ENCODE peak calls at places on chromosomes 2 and 18, in five cellular contexts. One of them, this sample, is unnamed.
A peak's percentile ranks its signal among the peaks of the same experiment; 100 is the strongest.

GRCh38 chr18:26227051-26227672 is 917 bp downstream of the TAF4B start:
- DNase-seq in CD4-positive, alpha-beta T cell: no peak
- DNase-seq in IMR-90: no peak
- DNase-seq in HCT116: no peak
- DNase-seq in upper lobe of right lung: no peak
- DNase-seq in this sample: no peak

GRCh38 chr18:25016181-25016580 is 335.8 kb downstream of the ZNF521 start:
- DNase-seq in IMR-90: no peak
- DNase-seq in upper lobe of right lung: no peak
- DNase-seq in HCT116: no peak
- DNase-seq in CD4-positive, alpha-beta T cell: no peak
- DNase-seq in this sample: no peak

GRCh38 chr18:78123926-78124797 is 855.5 kb upstream of the SALL3 start:
- DNase-seq in HCT116: no peak
- DNase-seq in CD4-positive, alpha-beta T cell: no peak
- DNase-seq in upper lobe of right lung: no peak
- DNase-seq in IMR-90: no peak
- DNase-seq in this sample: no peak

GRCh38 chr2:148666555-148666954 is 22.0 kb downstream of the EPC2 start:
- DNase-seq in upper lobe of right lung: no peak
- DNase-seq in IMR-90: no peak
- DNase-seq in CD4-positive, alpha-beta T cell: no peak
- DNase-seq in HCT116: no peak
- DNase-seq in this sample: no peak

GRCh38 chr2:105038383-105039061 is 653 bp downstream of the MRPS9 start:
- DNase-seq in CD4-positive, alpha-beta T cell: no peak
- DNase-seq in IMR-90: peak; percentile 1
- DNase-seq in HCT116: peak; percentile 6
- DNase-seq in upper lobe of right lung: no peak
- DNase-seq in this sample: no peak

GRCh38 chr2:206084468-206084869 is 1.5 kb downstream of the INO80D start:
- DNase-seq in CD4-positive, alpha-beta T cell: peak; percentile 5
- DNase-seq in upper lobe of right lung: peak; percentile 65
- DNase-seq in HCT116: peak; percentile 73
- DNase-seq in IMR-90: peak; percentile 82
- DNase-seq in this sample: peak; percentile 28

GRCh38 chr2:1538663-1539062 is 125.4 kb downstream of the TPO start:
- DNase-seq in IMR-90: peak; percentile 34
- DNase-seq in HCT116: peak; percentile 45
- DNase-seq in upper lobe of right lung: no peak
- DNase-seq in CD4-positive, alpha-beta T cell: no peak
- DNase-seq in this sample: no peak

GRCh38 chr18:58538604-58539386 is 90.1 kb downstream of the ALPK2 start:
- DNase-seq in CD4-positive, alpha-beta T cell: no peak
- DNase-seq in HCT116: peak; percentile 22
- DNase-seq in upper lobe of right lung: no peak
- DNase-seq in IMR-90: peak; percentile 29
- DNase-seq in this sample: no peak

GRCh38 chr18:67531929-67532328 is 15.4 kb upstream of the DSEL start:
- DNase-seq in IMR-90: peak; percentile 20
- DNase-seq in upper lobe of right lung: no peak
- DNase-seq in CD4-positive, alpha-beta T cell: no peak
- DNase-seq in HCT116: no peak
- DNase-seq in this sample: no peak

GRCh38 chr2:200575957-200576356 is 9.9 kb upstream of the AOX1 start:
- DNase-seq in upper lobe of right lung: no peak
- DNase-seq in HCT116: no peak
- DNase-seq in CD4-positive, alpha-beta T cell: no peak
- DNase-seq in IMR-90: peak; percentile 30
- DNase-seq in this sample: no peak

GRCh38 chr2:233853883-233854240 is 473 bp downstream of the HJURP start:
- DNase-seq in IMR-90: no peak
- DNase-seq in CD4-positive, alpha-beta T cell: no peak
- DNase-seq in HCT116: no peak
- DNase-seq in upper lobe of right lung: no peak
- DNase-seq in this sample: no peak

GRCh38 chr2:131105156-131105949 is at the start of gene PLEKHB2:
- DNase-seq in HCT116: peak; percentile 83
- DNase-seq in IMR-90: peak; percentile 86
- DNase-seq in upper lobe of right lung: peak; percentile 96
- DNase-seq in CD4-positive, alpha-beta T cell: peak; percentile 91
- DNase-seq in this sample: peak; percentile 95

GRCh38 chr2:18848641-18849040 is 259.3 kb upstream of the NT5C1B start:
- DNase-seq in IMR-90: no peak
- DNase-seq in HCT116: no peak
- DNase-seq in CD4-positive, alpha-beta T cell: no peak
- DNase-seq in upper lobe of right lung: no peak
- DNase-seq in this sample: no peak

GRCh38 chr2:111617299-111617803 is 266.6 kb downstream of the ANAPC1 start:
- DNase-seq in upper lobe of right lung: no peak
- DNase-seq in HCT116: peak; percentile 40
- DNase-seq in IMR-90: peak; percentile 61
- DNase-seq in CD4-positive, alpha-beta T cell: no peak
- DNase-seq in this sample: no peak

GRCh38 chr2:240785424-240786335 is 34.3 kb downstream of the KIF1A start:
- DNase-seq in IMR-90: no peak
- DNase-seq in HCT116: no peak
- DNase-seq in CD4-positive, alpha-beta T cell: no peak
- DNase-seq in upper lobe of right lung: peak; percentile 52
- DNase-seq in this sample: no peak

GRCh38 chr2:215764441-215765048 is 248.8 kb downstream of the MREG start:
- DNase-seq in upper lobe of right lung: no peak
- DNase-seq in HCT116: no peak
- DNase-seq in CD4-positive, alpha-beta T cell: no peak
- DNase-seq in IMR-90: peak; percentile 90
- DNase-seq in this sample: no peak

GRCh38 chr2:180980943-180981898 is 816 bp downstream of the UBE2E3 start:
- DNase-seq in upper lobe of right lung: peak; percentile 64
- DNase-seq in IMR-90: peak; percentile 44
- DNase-seq in HCT116: no peak
- DNase-seq in CD4-positive, alpha-beta T cell: peak; percentile 3
- DNase-seq in this sample: peak; percentile 35

GRCh38 chr2:225735844-225736243 is 336.3 kb downstream of the NYAP2 start:
- DNase-seq in IMR-90: peak; percentile 95
- DNase-seq in upper lobe of right lung: no peak
- DNase-seq in CD4-positive, alpha-beta T cell: no peak
- DNase-seq in HCT116: peak; percentile 16
- DNase-seq in this sample: no peak

GRCh38 chr2:39240758-39241157 is 3.0 kb downstream of the CDKL4 start:
- DNase-seq in HCT116: no peak
- DNase-seq in IMR-90: no peak
- DNase-seq in CD4-positive, alpha-beta T cell: no peak
- DNase-seq in upper lobe of right lung: no peak
- DNase-seq in this sample: no peak

GRCh38 chr2:26185304-26185928 is 12.5 kb downstream of the GAREM2 start:
- DNase-seq in upper lobe of right lung: no peak
- DNase-seq in IMR-90: no peak
- DNase-seq in HCT116: no peak
- DNase-seq in CD4-positive, alpha-beta T cell: no peak
- DNase-seq in this sample: no peak

DNA sequence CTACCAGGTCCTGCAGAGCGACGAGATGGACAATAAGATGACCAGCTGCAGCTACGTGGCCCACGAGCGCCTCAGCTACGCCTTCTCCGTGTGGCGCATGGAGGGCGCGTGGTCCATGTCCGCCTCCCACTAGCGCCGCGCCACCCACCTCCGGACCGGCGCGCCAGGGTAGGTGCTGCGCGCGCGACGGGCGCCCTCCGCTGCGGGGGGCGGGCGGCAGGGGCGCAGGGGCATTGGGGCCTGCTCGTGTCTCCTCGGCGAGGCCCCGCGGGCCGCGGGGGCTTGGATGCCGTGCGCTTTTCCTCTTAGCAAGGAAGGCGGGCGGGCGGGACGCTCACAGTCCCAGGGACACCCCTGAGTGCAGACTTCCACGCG is 668 bp downstream of the TWIST2 start:
- DNase-seq in IMR-90: no peak
- DNase-seq in HCT116: no peak
- DNase-seq in upper lobe of right lung: no peak
- DNase-seq in CD4-positive, alpha-beta T cell: no peak
- DNase-seq in this sample: no peak
- H3K27ac ChIP-seq in IMR-90: peak overlapping the region; percentile 95
- H3K27ac ChIP-seq in HCT116: no peak overlapping the region
- H3K27ac ChIP-seq in upper lobe of right lung: peak overlapping the region; percentile 65
- H3K27ac ChIP-seq in CD4-positive, alpha-beta T cell: no peak overlapping the region
- H3K27ac ChIP-seq in this sample: no peak overlapping the region

GRCh38 chr2:47230418-47230817 is 75.3 kb upstream of the STPG4 start:
- DNase-seq in upper lobe of right lung: no peak
- DNase-seq in CD4-positive, alpha-beta T cell: no peak
- DNase-seq in IMR-90: peak; percentile 29
- DNase-seq in HCT116: no peak
- DNase-seq in this sample: no peak
- H3K27ac ChIP-seq in upper lobe of right lung: peak overlapping the region; percentile 63
- H3K27ac ChIP-seq in CD4-positive, alpha-beta T cell: no peak overlapping the region
- H3K27ac ChIP-seq in IMR-90: no peak overlapping the region
- H3K27ac ChIP-seq in HCT116: no peak overlapping the region
- H3K27ac ChIP-seq in this sample: no peak overlapping the region

GRCh38 chr2:129794517-129794916 is 184.9 kb upstream of the RAB6C start:
- DNase-seq in IMR-90: no peak
- DNase-seq in HCT116: no peak
- DNase-seq in CD4-positive, alpha-beta T cell: no peak
- DNase-seq in upper lobe of right lung: no peak
- DNase-seq in this sample: no peak

GRCh38 chr2:129797489-129798300 is 181.8 kb upstream of the RAB6C start:
- DNase-seq in IMR-90: no peak
- DNase-seq in CD4-positive, alpha-beta T cell: no peak
- DNase-seq in HCT116: no peak
- DNase-seq in upper lobe of right lung: no peak
- DNase-seq in this sample: no peak

GRCh38 chr2:129798301-129798581 is 181.2 kb upstream of the RAB6C start:
- DNase-seq in HCT116: no peak
- DNase-seq in CD4-positive, alpha-beta T cell: no peak
- DNase-seq in IMR-90: no peak
- DNase-seq in upper lobe of right lung: no peak
- DNase-seq in this sample: no peak

GRCh38 chr2:129796801-129797488 is 182.5 kb upstream of the RAB6C start:
- DNase-seq in upper lobe of right lung: no peak
- DNase-seq in CD4-positive, alpha-beta T cell: no peak
- DNase-seq in HCT116: no peak
- DNase-seq in IMR-90: no peak
- DNase-seq in this sample: no peak

DNA sequence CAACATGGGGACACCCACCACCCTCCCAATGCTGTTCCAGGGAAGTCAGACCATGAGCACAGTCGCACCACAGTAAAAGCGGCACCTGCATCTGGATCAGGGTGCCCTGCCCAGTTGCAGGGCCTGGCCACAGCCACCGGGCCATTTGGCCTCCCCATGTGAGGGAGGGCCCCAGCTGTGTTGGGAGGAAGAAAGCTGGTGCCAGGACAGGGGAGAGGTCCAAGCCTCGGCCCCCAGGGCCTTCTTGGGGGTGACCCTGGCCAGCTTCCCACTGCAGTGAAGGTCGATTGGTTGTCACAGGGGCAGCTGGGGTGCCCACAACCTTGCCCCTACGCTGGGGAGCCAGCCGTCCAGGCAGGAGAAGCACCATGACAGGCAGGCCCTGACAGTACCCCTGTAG is 183.2 kb upstream of the RAB6C start:
- DNase-seq in IMR-90: no peak
- DNase-seq in CD4-positive, alpha-beta T cell: no peak
- DNase-seq in HCT116: no peak
- DNase-seq in upper lobe of right lung: no peak
- DNase-seq in this sample: no peak
- H3K27ac ChIP-seq in IMR-90: no peak overlapping the region
- H3K27ac ChIP-seq in CD4-positive, alpha-beta T cell: no peak overlapping the region
- H3K27ac ChIP-seq in HCT116: no peak overlapping the region
- H3K27ac ChIP-seq in upper lobe of right lung: no peak overlapping the region
- H3K27ac ChIP-seq in this sample: no peak overlapping the region

DNA sequence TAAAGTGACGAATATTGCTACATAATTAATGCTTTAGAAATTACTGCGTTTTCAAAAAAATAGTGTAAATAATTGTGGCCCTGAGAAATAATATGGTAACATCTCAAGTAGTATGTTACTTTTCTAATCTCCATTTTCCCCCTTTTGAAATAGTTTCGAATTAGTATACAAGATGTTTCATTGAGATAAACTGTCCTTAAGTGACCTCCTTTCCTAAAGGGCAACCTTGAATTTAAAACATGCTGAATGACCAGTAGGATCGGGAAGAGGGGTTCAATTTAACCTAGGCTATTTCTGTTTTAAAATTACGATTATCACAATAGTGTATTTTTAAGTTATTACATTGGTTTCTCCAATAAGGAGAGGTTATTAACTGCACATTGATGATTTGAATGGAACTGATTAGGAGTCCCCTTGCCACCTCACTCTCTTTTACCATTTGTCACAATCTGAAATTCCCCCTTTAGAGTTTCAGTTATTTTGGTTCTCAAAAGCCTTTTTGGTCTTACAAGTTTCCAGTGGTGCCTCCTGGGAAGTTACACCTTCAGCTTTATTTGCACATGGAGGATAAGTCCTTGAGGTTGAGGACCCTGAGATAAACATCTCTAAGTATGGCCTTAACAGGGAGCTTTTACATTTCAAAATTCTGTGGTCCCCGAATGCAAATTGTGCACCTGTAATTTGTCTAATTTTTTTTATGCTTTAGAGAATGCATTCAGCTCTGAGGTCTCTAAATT is 2.3 kb downstream of the ACTR3 start:
- DNase-seq in upper lobe of right lung: no peak
- DNase-seq in HCT116: no peak
- DNase-seq in CD4-positive, alpha-beta T cell: no peak
- DNase-seq in IMR-90: no peak
- DNase-seq in this sample: no peak
- H3K27ac ChIP-seq in upper lobe of right lung: no peak overlapping the region
- H3K27ac ChIP-seq in HCT116: no peak overlapping the region
- H3K27ac ChIP-seq in CD4-positive, alpha-beta T cell: peak overlapping the region; percentile 98
- H3K27ac ChIP-seq in IMR-90: peak overlapping the region; percentile 22
- H3K27ac ChIP-seq in this sample: peak overlapping the region; percentile 89

GRCh38 chr2:68225119-68225632 is 27.2 kb downstream of the PPP3R1 start:
- DNase-seq in CD4-positive, alpha-beta T cell: no peak
- DNase-seq in HCT116: peak; percentile 19
- DNase-seq in IMR-90: peak; percentile 13
- DNase-seq in upper lobe of right lung: no peak
- DNase-seq in this sample: no peak

GRCh38 chr2:68235090-68235489 is 17.2 kb downstream of the PPP3R1 start:
- DNase-seq in HCT116: no peak
- DNase-seq in IMR-90: no peak
- DNase-seq in upper lobe of right lung: no peak
- DNase-seq in CD4-positive, alpha-beta T cell: no peak
- DNase-seq in this sample: no peak

GRCh38 chr2:68234405-68234804 is 17.9 kb downstream of the PPP3R1 start:
- DNase-seq in CD4-positive, alpha-beta T cell: no peak
- DNase-seq in upper lobe of right lung: no peak
- DNase-seq in HCT116: no peak
- DNase-seq in IMR-90: no peak
- DNase-seq in this sample: no peak

GRCh38 chr2:68231061-68231372 is 21.3 kb downstream of the PPP3R1 start:
- DNase-seq in HCT116: no peak
- DNase-seq in IMR-90: no peak
- DNase-seq in upper lobe of right lung: no peak
- DNase-seq in CD4-positive, alpha-beta T cell: no peak
- DNase-seq in this sample: no peak

GRCh38 chr2:68230246-68231060 is 21.9 kb downstream of the PPP3R1 start:
- DNase-seq in upper lobe of right lung: no peak
- DNase-seq in IMR-90: peak; percentile 47
- DNase-seq in HCT116: no peak
- DNase-seq in CD4-positive, alpha-beta T cell: no peak
- DNase-seq in this sample: no peak
- H3K27ac ChIP-seq in upper lobe of right lung: no peak overlapping the region
- H3K27ac ChIP-seq in IMR-90: peak overlapping the region; percentile 87
- H3K27ac ChIP-seq in HCT116: no peak overlapping the region
- H3K27ac ChIP-seq in CD4-positive, alpha-beta T cell: no peak overlapping the region
- H3K27ac ChIP-seq in this sample: no peak overlapping the region

GRCh38 chr2:74864728-74865722 is 31.1 kb downstream of the HK2 start:
- DNase-seq in upper lobe of right lung: peak; percentile 78
- DNase-seq in CD4-positive, alpha-beta T cell: no peak
- DNase-seq in HCT116: peak; percentile 54
- DNase-seq in IMR-90: peak; percentile 70
- DNase-seq in this sample: no peak
- H3K27ac ChIP-seq in upper lobe of right lung: no peak overlapping the region
- H3K27ac ChIP-seq in CD4-positive, alpha-beta T cell: no peak overlapping the region
- H3K27ac ChIP-seq in HCT116: peak overlapping the region; percentile 74
- H3K27ac ChIP-seq in IMR-90: no peak overlapping the region
- H3K27ac ChIP-seq in this sample: no peak overlapping the region

This sample was measured in CD8-positive, alpha-beta memory T cell.